ENCODE peak calls at places on chromosomes 13 and 19, in five cellular contexts. One of them, this sample, is unnamed. For H3K4me1, the result is how much of the 10 kb centered on the place peaks cover.

GRCh38 chr19:41172297-41173164 is 20.5 kb upstream of the CYP2S1 start:
- DNase-seq in fibroblast of lung: no peak
- DNase-seq in A549: no peak
- DNase-seq in heart left ventricle: no peak
- DNase-seq in tibial artery: no peak
- DNase-seq in this sample: no peak

GRCh38 chr19:42560731-42561130 is 32.5 kb upstream of the CEACAM1 start:
- DNase-seq in fibroblast of lung: no peak
- DNase-seq in A549: no peak
- DNase-seq in heart left ventricle: no peak
- DNase-seq in tibial artery: no peak
- DNase-seq in this sample: no peak

GRCh38 chr19:55270172-55270942 is 9.6 kb downstream of the HSPBP1 start:
- DNase-seq in fibroblast of lung: no peak
- DNase-seq in A549: no peak
- DNase-seq in heart left ventricle: no peak
- DNase-seq in tibial artery: no peak
- DNase-seq in this sample: no peak

GRCh38 chr13:96539791-96540190 is 449.9 kb downstream of the HS6ST3 start:
- DNase-seq in fibroblast of lung: no peak
- DNase-seq in A549: no peak
- DNase-seq in heart left ventricle: no peak
- DNase-seq in tibial artery: no peak
- DNase-seq in this sample: no peak

GRCh38 chr13:34721631-34722144 is 220.4 kb upstream of the NBEA start:
- DNase-seq in fibroblast of lung: no peak
- DNase-seq in A549: no peak
- DNase-seq in heart left ventricle: no peak
- DNase-seq in tibial artery: no peak
- DNase-seq in this sample: no peak

GRCh38 chr19:52507266-52507665 is 20.2 kb upstream of the ZNF808 start:
- DNase-seq in fibroblast of lung: no peak
- DNase-seq in A549: no peak
- DNase-seq in heart left ventricle: no peak
- DNase-seq in tibial artery: no peak
- DNase-seq in this sample: no peak

GRCh38 chr19:38033658-38034150 is 126.7 kb downstream of the SIPA1L3 start:
- DNase-seq in fibroblast of lung: no peak
- DNase-seq in A549: no peak
- DNase-seq in heart left ventricle: no peak
- DNase-seq in tibial artery: no peak
- DNase-seq in this sample: no peak

GRCh38 chr13:59458908-59459579 is 704.7 kb downstream of the DIAPH3 start:
- DNase-seq in fibroblast of lung: peak
- DNase-seq in A549: no peak
- DNase-seq in heart left ventricle: peak
- DNase-seq in tibial artery: no peak
- DNase-seq in this sample: no peak

GRCh38 chr19:55391702-55392615 is 6.2 kb downstream of the RPL28 start:
- DNase-seq in fibroblast of lung: no peak
- DNase-seq in A549: no peak
- DNase-seq in heart left ventricle: no peak
- DNase-seq in tibial artery: no peak
- DNase-seq in this sample: no peak

GRCh38 chr13:101474419-101474957 is 22.0 kb downstream of the ITGBL1 start:
- DNase-seq in fibroblast of lung: peak
- DNase-seq in A549: no peak
- DNase-seq in heart left ventricle: no peak
- DNase-seq in tibial artery: peak
- DNase-seq in this sample: no peak

GRCh38 chr13:23212621-23213020 is 31.8 kb downstream of the SGCG start:
- DNase-seq in fibroblast of lung: peak
- DNase-seq in A549: no peak
- DNase-seq in heart left ventricle: no peak
- DNase-seq in tibial artery: no peak
- DNase-seq in this sample: no peak

GRCh38 chr19:48830088-48830487 is 6.2 kb downstream of the HSD17B14 start:
- DNase-seq in fibroblast of lung: no peak
- DNase-seq in A549: no peak
- DNase-seq in heart left ventricle: no peak
- DNase-seq in tibial artery: no peak
- DNase-seq in this sample: no peak

GRCh38 chr19:3722443-3723109 is 14.4 kb downstream of the TJP3 start:
- DNase-seq in fibroblast of lung: no peak
- DNase-seq in A549: no peak
- DNase-seq in heart left ventricle: no peak
- DNase-seq in tibial artery: no peak
- DNase-seq in this sample: no peak

GRCh38 chr19:55172741-55173140 is 6.3 kb upstream of the DNAAF3 start:
- DNase-seq in fibroblast of lung: peak
- DNase-seq in A549: no peak
- DNase-seq in heart left ventricle: no peak
- DNase-seq in tibial artery: no peak
- DNase-seq in this sample: no peak

GRCh38 chr13:66835040-66835628 is 395.0 kb downstream of the PCDH9 start:
- DNase-seq in fibroblast of lung: peak
- DNase-seq in A549: peak
- DNase-seq in heart left ventricle: peak
- DNase-seq in tibial artery: peak
- DNase-seq in this sample: peak

GRCh38 chr19:20667281-20667680 is 5.9 kb upstream of the ZNF626 start:
- DNase-seq in fibroblast of lung: no peak
- DNase-seq in A549: no peak
- DNase-seq in heart left ventricle: no peak
- DNase-seq in tibial artery: no peak
- DNase-seq in this sample: no peak

GRCh38 chr13:69474286-69474685 is 633.3 kb upstream of the ATXN8OS start:
- DNase-seq in fibroblast of lung: no peak
- DNase-seq in A549: no peak
- DNase-seq in heart left ventricle: no peak
- DNase-seq in tibial artery: no peak
- DNase-seq in this sample: no peak

GRCh38 chr19:6066661-6067646 is 43.3 kb downstream of the RFX2 start:
- DNase-seq in fibroblast of lung: peak
- DNase-seq in A549: peak
- DNase-seq in heart left ventricle: peak
- DNase-seq in tibial artery: peak
- DNase-seq in this sample: peak

GRCh38 chr13:26299168-26299788 is 45.3 kb downstream of the CDK8 start:
- DNase-seq in fibroblast of lung: no peak
- DNase-seq in A549: no peak
- DNase-seq in heart left ventricle: no peak
- DNase-seq in tibial artery: no peak
- DNase-seq in this sample: no peak

GRCh38 chr13:106275441-106276032 is 259.9 kb downstream of the EFNB2 start:
- DNase-seq in fibroblast of lung: no peak
- DNase-seq in A549: no peak
- DNase-seq in heart left ventricle: no peak
- DNase-seq in tibial artery: no peak
- DNase-seq in this sample: no peak

GRCh38 chr13:18943721-18944391 is 237.8 kb downstream of the TUBA3C start:
- DNase-seq in fibroblast of lung: no peak
- DNase-seq in A549: no peak
- DNase-seq in heart left ventricle: no peak
- DNase-seq in tibial artery: peak
- DNase-seq in this sample: no peak

GRCh38 chr19:40252395-40252794 is 25.9 kb upstream of the CCNP start:
- DNase-seq in fibroblast of lung: no peak
- DNase-seq in A549: no peak
- DNase-seq in heart left ventricle: no peak
- DNase-seq in tibial artery: no peak
- DNase-seq in this sample: no peak

GRCh38 chr13:33150662-33151061 is 134.4 kb downstream of the KL start:
- DNase-seq in fibroblast of lung: no peak
- DNase-seq in A549: no peak
- DNase-seq in heart left ventricle: no peak
- DNase-seq in tibial artery: no peak
- DNase-seq in this sample: no peak

GRCh38 chr13:33145667-33146066 is 129.4 kb downstream of the KL start:
- DNase-seq in fibroblast of lung: no peak
- DNase-seq in A549: no peak
- DNase-seq in heart left ventricle: peak
- DNase-seq in tibial artery: no peak
- DNase-seq in this sample: no peak

GRCh38 chr13:33150146-33150545 is 133.9 kb downstream of the KL start:
- DNase-seq in fibroblast of lung: peak
- DNase-seq in A549: no peak
- DNase-seq in heart left ventricle: no peak
- DNase-seq in tibial artery: no peak
- DNase-seq in this sample: no peak

GRCh38 chr13:33146843-33147611 is 130.8 kb downstream of the KL start:
- DNase-seq in fibroblast of lung: no peak
- DNase-seq in A549: no peak
- DNase-seq in heart left ventricle: no peak
- DNase-seq in tibial artery: no peak
- DNase-seq in this sample: no peak

DNA sequence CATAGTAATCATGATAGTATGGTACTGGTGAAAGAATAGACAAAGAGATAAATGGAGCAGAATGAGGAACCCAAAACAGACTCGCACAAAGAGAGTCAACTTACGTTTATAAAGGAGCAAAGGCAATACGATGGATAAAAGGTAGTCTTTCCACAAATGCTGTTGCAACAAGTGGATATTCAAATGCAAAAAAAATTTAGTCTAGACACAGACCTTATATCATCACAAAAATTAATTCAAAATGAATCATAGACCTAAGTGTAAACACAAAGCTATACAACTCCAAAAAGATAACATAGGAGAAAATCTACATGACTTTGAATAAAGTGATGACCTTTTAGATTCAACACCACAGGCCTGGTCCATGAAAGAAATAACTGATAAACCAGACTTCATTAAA is 131.6 kb downstream of the KL start:
- DNase-seq in fibroblast of lung: no peak
- DNase-seq in A549: no peak
- DNase-seq in heart left ventricle: no peak
- DNase-seq in tibial artery: no peak
- DNase-seq in this sample: no peak
- H3K4me1 ChIP-seq in fibroblast of lung: under half
- H3K4me1 ChIP-seq in A549: under half
- H3K4me1 ChIP-seq in heart left ventricle: under half
- H3K4me1 ChIP-seq in tibial artery: under half
- H3K4me1 ChIP-seq in this sample: half or more

GRCh38 chr19:7982103-7982502 is 23.3 kb downstream of the ELAVL1 start:
- DNase-seq in fibroblast of lung: no peak
- DNase-seq in A549: no peak
- DNase-seq in heart left ventricle: no peak
- DNase-seq in tibial artery: no peak
- DNase-seq in this sample: no peak

GRCh38 chr19:7982651-7983099 is 22.8 kb downstream of the ELAVL1 start:
- DNase-seq in fibroblast of lung: no peak
- DNase-seq in A549: no peak
- DNase-seq in heart left ventricle: no peak
- DNase-seq in tibial artery: no peak
- DNase-seq in this sample: no peak

GRCh38 chr19:7985481-7985911 is 19.9 kb downstream of the ELAVL1 start:
- DNase-seq in fibroblast of lung: no peak
- DNase-seq in A549: no peak
- DNase-seq in heart left ventricle: no peak
- DNase-seq in tibial artery: no peak
- DNase-seq in this sample: no peak

GRCh38 chr19:7983286-7983950 is 22.0 kb downstream of the ELAVL1 start:
- DNase-seq in fibroblast of lung: no peak
- DNase-seq in A549: no peak
- DNase-seq in heart left ventricle: no peak
- DNase-seq in tibial artery: no peak
- DNase-seq in this sample: no peak

DNA sequence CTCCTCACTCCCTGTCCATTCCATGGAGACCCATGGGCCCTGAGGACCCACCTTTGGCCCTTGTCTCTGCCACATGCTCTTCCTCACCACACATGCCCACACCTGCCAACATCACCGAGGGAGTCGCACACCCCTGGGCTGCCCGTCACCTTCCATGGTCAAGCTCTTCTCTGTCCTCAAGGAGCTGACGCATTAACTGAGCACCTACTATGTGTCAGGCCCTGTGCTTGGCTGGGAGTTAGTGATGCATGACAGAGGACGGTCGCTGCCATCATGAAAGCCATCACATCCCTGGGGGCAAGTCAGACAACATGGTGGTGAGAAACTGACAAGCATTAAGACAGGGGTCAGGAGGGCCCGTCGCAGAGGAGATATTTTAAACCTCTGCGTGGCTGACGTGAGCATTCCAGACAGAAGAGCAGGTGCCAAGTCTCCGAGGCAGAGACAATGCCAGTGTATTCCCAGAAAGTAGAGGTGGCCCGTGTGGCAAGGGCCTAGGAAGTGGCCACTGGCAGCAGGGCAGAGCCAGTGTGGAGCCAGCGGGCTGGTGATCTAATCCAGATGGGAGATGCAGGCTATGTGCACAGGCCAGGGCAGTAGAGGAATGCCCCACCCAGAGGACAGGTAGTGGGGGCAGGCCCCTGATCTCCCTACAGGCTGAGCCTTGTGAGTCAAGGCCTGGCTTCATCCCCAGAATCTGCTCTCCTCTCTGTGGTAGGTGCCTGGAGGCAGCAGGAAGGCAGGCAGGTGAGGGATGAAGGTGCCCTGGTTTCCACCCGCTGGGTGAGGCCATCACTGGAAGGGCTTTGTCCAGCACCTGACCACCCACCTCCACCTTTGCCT is 21.2 kb downstream of the ELAVL1 start:
- DNase-seq in fibroblast of lung: no peak
- DNase-seq in A549: no peak
- DNase-seq in heart left ventricle: no peak
- DNase-seq in tibial artery: no peak
- DNase-seq in this sample: no peak
- H3K4me1 ChIP-seq in fibroblast of lung: under half
- H3K4me1 ChIP-seq in A549: under half
- H3K4me1 ChIP-seq in heart left ventricle: half or more
- H3K4me1 ChIP-seq in tibial artery: under half
- H3K4me1 ChIP-seq in this sample: half or more

GRCh38 chr13:99947666-99948065 is 23.9 kb downstream of the ZIC5 start:
- DNase-seq in fibroblast of lung: no peak
- DNase-seq in A549: no peak
- DNase-seq in heart left ventricle: no peak
- DNase-seq in tibial artery: peak
- DNase-seq in this sample: no peak

GRCh38 chr13:99944606-99945005 is 27.0 kb downstream of the ZIC5 start:
- DNase-seq in fibroblast of lung: no peak
- DNase-seq in A549: no peak
- DNase-seq in heart left ventricle: no peak
- DNase-seq in tibial artery: peak
- DNase-seq in this sample: no peak

GRCh38 chr13:99941086-99941485 is 30.5 kb downstream of the ZIC5 start:
- DNase-seq in fibroblast of lung: no peak
- DNase-seq in A549: no peak
- DNase-seq in heart left ventricle: no peak
- DNase-seq in tibial artery: peak
- DNase-seq in this sample: no peak

GRCh38 chr13:99941911-99942310 is 29.7 kb downstream of the ZIC5 start:
- DNase-seq in fibroblast of lung: no peak
- DNase-seq in A549: no peak
- DNase-seq in heart left ventricle: no peak
- DNase-seq in tibial artery: peak
- DNase-seq in this sample: no peak
- H3K4me1 ChIP-seq in fibroblast of lung: under half
- H3K4me1 ChIP-seq in A549: under half
- H3K4me1 ChIP-seq in heart left ventricle: under half
- H3K4me1 ChIP-seq in tibial artery: under half
- H3K4me1 ChIP-seq in this sample: under half

GRCh38 chr13:113602291-113602970 is 17.9 kb downstream of the TFDP1 start:
- DNase-seq in fibroblast of lung: no peak
- DNase-seq in A549: no peak
- DNase-seq in heart left ventricle: no peak
- DNase-seq in tibial artery: no peak
- DNase-seq in this sample: no peak
- H3K4me1 ChIP-seq in fibroblast of lung: under half
- H3K4me1 ChIP-seq in A549: under half
- H3K4me1 ChIP-seq in heart left ventricle: under half
- H3K4me1 ChIP-seq in tibial artery: under half
- H3K4me1 ChIP-seq in this sample: under half